ENCODE peak calls at places on chromosomes 16 and 17, in five cellular contexts. S is omental fat pad; F is pancreas; K is C1 segment of cervical spinal cord; N is activated naive CD4-positive, alpha-beta T cell treated with Interleukin-2 at 50 U/mL for 16 hours. J is an unnamed sample.

GRCh38 chr16:22813223-22813945 is 578 bp upstream of the HS3ST2 start:
- DNase-seq in S (no peak), F (peak; percentile 22), K (no peak), N (no peak), J (peak; percentile 62)

GRCh38 chr16:65098916-65099315 is 22.9 kb downstream of the CDH11 start:
- DNase-seq in S (no peak), F (no peak), K (no peak), N (no peak), J (no peak)

GRCh38 chr17:81865733-81866439 is 5.3 kb downstream of the ARHGDIA start:
- DNase-seq in S (no peak), F (peak; percentile 95), K (no peak), N (no peak), J (no peak)

GRCh38 chr16:54173489-54173888 is 113.1 kb downstream of the IRX3 start:
- DNase-seq in S (no peak), F (no peak), K (no peak), N (no peak), J (no peak)

GRCh38 chr17:4519361-4519788 is 20.7 kb downstream of the SPNS2 start:
- DNase-seq in S (no peak), F (peak; percentile 58), K (peak; percentile 42), N (no peak), J (no peak)

GRCh38 chr16:83227336-83227735 is 580.4 kb upstream of the HSBP1 start:
- DNase-seq in S (no peak), F (no peak), K (no peak), N (no peak), J (no peak)

GRCh38 chr17:81558941-81559806 is 7.0 kb upstream of the FAAP100 start:
- DNase-seq in S (no peak), F (no peak), K (no peak), N (no peak), J (no peak)

GRCh38 chr17:4598776-4599504 is 14.6 kb downstream of the SMTNL2 start:
- DNase-seq in S (no peak), F (no peak), K (no peak), N (no peak), J (no peak)

GRCh38 chr17:34765291-34765690 is 185.9 kb downstream of the TMEM132E start:
- DNase-seq in S (no peak), F (no peak), K (no peak), N (no peak), J (no peak)

GRCh38 chr16:51500306-51500705 is 349.2 kb upstream of the SALL1 start:
- DNase-seq in S (no peak), F (no peak), K (no peak), N (no peak), J (no peak)

GRCh38 chr16:24430937-24431760 is 108.2 kb upstream of the RBBP6 start:
- DNase-seq in S (no peak), F (no peak), K (no peak), N (no peak), J (peak; percentile 6)

GRCh38 chr17:30426292-30426691 is 47.6 kb downstream of the CPD start:
- DNase-seq in S (no peak), F (no peak), K (no peak), N (no peak), J (no peak)

GRCh38 chr16:89689142-89689541 is 2.7 kb downstream of the CDK10 start:
- DNase-seq in S (no peak), F (no peak), K (no peak), N (no peak), J (no peak)

GRCh38 chr17:68356520-68356919 is 65.2 kb downstream of the ARSG start:
- DNase-seq in S (no peak), F (no peak), K (no peak), N (peak; percentile 65), J (peak; percentile 63)

GRCh38 chr17:58330544-58330996 is 2.0 kb upstream of the TSPOAP1 start:
- DNase-seq in S (no peak), F (no peak), K (no peak), N (peak; percentile 39), J (peak; percentile 60)

GRCh38 chr17:18916816-18917496 is 35.0 kb upstream of the SLC5A10 start:
- DNase-seq in S (no peak), F (no peak), K (no peak), N (no peak), J (no peak)

GRCh38 chr17:8066841-8067775 is 20.4 kb downstream of the ALOX12B start:
- DNase-seq in S (no peak), F (no peak), K (no peak), N (no peak), J (no peak)

GRCh38 chr16:88920618-88921602 is 54.5 kb upstream of the PABPN1L start:
- DNase-seq in S (peak; percentile 42), F (peak; percentile 77), K (no peak), N (peak; percentile 12), J (peak; percentile 38)

GRCh38 chr16:19168173-19169080 is at the start of gene SYT17:
- DNase-seq in S (no peak), F (peak; percentile 43), K (no peak), N (no peak), J (no peak)

GRCh38 chr17:51475650-51476221 is 215.4 kb downstream of the UTP18 start:
- DNase-seq in S (no peak), F (no peak), K (no peak), N (no peak), J (no peak)

GRCh38 chr16:381788-382717 is at the start of gene PGAP6:
- DNase-seq in S (peak; percentile 44), F (no peak), K (peak; percentile 19), N (peak; percentile 64), J (peak; percentile 78)

GRCh38 chr16:19713697-19714096 is 4.3 kb downstream of the KNOP1 start:
- DNase-seq in S (no peak), F (no peak), K (no peak), N (no peak), J (no peak)

GRCh38 chr17:30021708-30022317 is 80.4 kb downstream of the EFCAB5 start:
- DNase-seq in S (no peak), F (no peak), K (no peak), N (peak; percentile 10), J (peak; percentile 26)

GRCh38 chr17:48177816-48178215 is 70.2 kb downstream of the SNX11 start:
- DNase-seq in S (no peak), F (no peak), K (no peak), N (no peak), J (no peak)

GRCh38 chr16:359067-359763 is 6.7 kb upstream of the AXIN1 start:
- DNase-seq in S (no peak), F (no peak), K (no peak), N (no peak), J (no peak)

GRCh38 chr16:87956771-87957279 is 5.6 kb downstream of the BANP start:
- DNase-seq in S (no peak), F (no peak), K (no peak), N (peak; percentile 20), J (peak; percentile 58)

GRCh38 chr17:65942592-65942991 is 249.3 kb downstream of the CEP112 start:
- DNase-seq in S (no peak), F (no peak), K (no peak), N (no peak), J (no peak)

GRCh38 chr16:12120331-12120981 is 143.9 kb downstream of the SNX29 start:
- DNase-seq in S (no peak), F (no peak), K (no peak), N (no peak), J (no peak)

J was measured in stimulated activated naive CD8-positive, alpha-beta T cell treated with anti-CD3 and anti-CD28 coated beads, Interleukin-15, Interleukin-2, amounts not matched to agents 100 U/mL and 50 U/mL, for 24 hours.